ENCODE peak calls at places on chromosomes 13 and 19, in five cellular contexts. One of them, this sample, is unnamed. For H3K4me1, the result is how much of the 10 kb centered on the place peaks cover.

GRCh38 chr19:38653028-38653571 is 5.7 kb downstream of the ACTN4 start:
- DNase-seq in SK-N-SH: no peak
- DNase-seq in tibial nerve: no peak
- DNase-seq in CD8-positive, alpha-beta memory T cell: no peak
- DNase-seq in left lung: no peak
- DNase-seq in this sample: no peak

GRCh38 chr19:29188704-29189375 is 24.1 kb downstream of the UQCRFS1 start:
- DNase-seq in tibial nerve: no peak
- DNase-seq in left lung: no peak
- DNase-seq in SK-N-SH: no peak
- DNase-seq in CD8-positive, alpha-beta memory T cell: no peak
- DNase-seq in this sample: no peak

GRCh38 chr19:32459199-32459865 is 53.8 kb downstream of the DPY19L3 start:
- DNase-seq in CD8-positive, alpha-beta memory T cell: no peak
- DNase-seq in tibial nerve: no peak
- DNase-seq in SK-N-SH: no peak
- DNase-seq in left lung: no peak
- DNase-seq in this sample: no peak

GRCh38 chr19:35018379-35018778 is 11.9 kb upstream of the SCN1B start:
- DNase-seq in tibial nerve: no peak
- DNase-seq in CD8-positive, alpha-beta memory T cell: no peak
- DNase-seq in left lung: no peak
- DNase-seq in SK-N-SH: no peak
- DNase-seq in this sample: no peak

GRCh38 chr19:51746731-51747130 is 4.9 kb downstream of the FPR1 start:
- DNase-seq in CD8-positive, alpha-beta memory T cell: no peak
- DNase-seq in tibial nerve: no peak
- DNase-seq in SK-N-SH: no peak
- DNase-seq in left lung: no peak
- DNase-seq in this sample: no peak

GRCh38 chr19:43675269-43675879 is 5.4 kb upstream of the PLAUR start:
- DNase-seq in SK-N-SH: no peak
- DNase-seq in left lung: peak
- DNase-seq in tibial nerve: no peak
- DNase-seq in CD8-positive, alpha-beta memory T cell: no peak
- DNase-seq in this sample: peak

GRCh38 chr13:112990783-112991182 is 21.8 kb downstream of the MCF2L start:
- DNase-seq in tibial nerve: no peak
- DNase-seq in SK-N-SH: peak
- DNase-seq in left lung: no peak
- DNase-seq in CD8-positive, alpha-beta memory T cell: no peak
- DNase-seq in this sample: no peak

GRCh38 chr13:26758496-26759155 is 2.0 kb downstream of the GPR12 start:
- DNase-seq in CD8-positive, alpha-beta memory T cell: no peak
- DNase-seq in SK-N-SH: no peak
- DNase-seq in left lung: no peak
- DNase-seq in tibial nerve: no peak
- DNase-seq in this sample: no peak

GRCh38 chr13:50353651-50354415 is 338.6 kb downstream of the KCNRG start:
- DNase-seq in left lung: no peak
- DNase-seq in tibial nerve: peak
- DNase-seq in CD8-positive, alpha-beta memory T cell: no peak
- DNase-seq in SK-N-SH: no peak
- DNase-seq in this sample: no peak

GRCh38 chr19:13127051-13127450 is 9.0 kb downstream of the NACC1 start:
- DNase-seq in CD8-positive, alpha-beta memory T cell: no peak
- DNase-seq in tibial nerve: no peak
- DNase-seq in SK-N-SH: no peak
- DNase-seq in left lung: no peak
- DNase-seq in this sample: no peak

GRCh38 chr19:10817291-10818038 is 18.5 kb downstream of the TMED1 start:
- DNase-seq in SK-N-SH: peak
- DNase-seq in CD8-positive, alpha-beta memory T cell: no peak
- DNase-seq in left lung: peak
- DNase-seq in tibial nerve: peak
- DNase-seq in this sample: peak

GRCh38 chr19:49809155-49809986 is 3.7 kb downstream of the FUZ start:
- DNase-seq in left lung: peak
- DNase-seq in SK-N-SH: peak
- DNase-seq in CD8-positive, alpha-beta memory T cell: peak
- DNase-seq in tibial nerve: peak
- DNase-seq in this sample: peak

GRCh38 chr19:13959141-13959961 is 7.0 kb downstream of the DCAF15 start:
- DNase-seq in tibial nerve: no peak
- DNase-seq in left lung: no peak
- DNase-seq in SK-N-SH: no peak
- DNase-seq in CD8-positive, alpha-beta memory T cell: no peak
- DNase-seq in this sample: no peak

GRCh38 chr13:44263920-44264610 is 109.6 kb upstream of the SERP2 start:
- DNase-seq in CD8-positive, alpha-beta memory T cell: no peak
- DNase-seq in left lung: no peak
- DNase-seq in SK-N-SH: no peak
- DNase-seq in tibial nerve: no peak
- DNase-seq in this sample: no peak

GRCh38 chr19:10419200-10419645 is 1.1 kb upstream of the PDE4A start:
- DNase-seq in CD8-positive, alpha-beta memory T cell: peak
- DNase-seq in left lung: no peak
- DNase-seq in SK-N-SH: peak
- DNase-seq in tibial nerve: no peak
- DNase-seq in this sample: no peak

GRCh38 chr13:25300861-25301346 is 521 bp upstream of the NUP58 start:
- DNase-seq in left lung: peak
- DNase-seq in tibial nerve: no peak
- DNase-seq in SK-N-SH: peak
- DNase-seq in CD8-positive, alpha-beta memory T cell: no peak
- DNase-seq in this sample: peak

GRCh38 chr13:110575322-110576069 is 14.0 kb upstream of the RAB20 start:
- DNase-seq in tibial nerve: peak
- DNase-seq in left lung: peak
- DNase-seq in SK-N-SH: peak
- DNase-seq in CD8-positive, alpha-beta memory T cell: no peak
- DNase-seq in this sample: no peak

GRCh38 chr13:26941345-26942174 is 181.0 kb upstream of the GPR12 start:
- DNase-seq in CD8-positive, alpha-beta memory T cell: no peak
- DNase-seq in tibial nerve: no peak
- DNase-seq in left lung: no peak
- DNase-seq in SK-N-SH: no peak
- DNase-seq in this sample: no peak

GRCh38 chr19:49968279-49968922 is 7.4 kb upstream of the SIGLEC11 start:
- DNase-seq in CD8-positive, alpha-beta memory T cell: no peak
- DNase-seq in SK-N-SH: no peak
- DNase-seq in tibial nerve: no peak
- DNase-seq in left lung: no peak
- DNase-seq in this sample: no peak

GRCh38 chr19:10402441-10403038 is 802 bp downstream of the CDC37 start:
- DNase-seq in SK-N-SH: peak
- DNase-seq in tibial nerve: no peak
- DNase-seq in left lung: peak
- DNase-seq in CD8-positive, alpha-beta memory T cell: peak
- DNase-seq in this sample: no peak

GRCh38 chr19:48095637-48096175 is 14.9 kb downstream of the PLA2G4C start:
- DNase-seq in left lung: no peak
- DNase-seq in CD8-positive, alpha-beta memory T cell: no peak
- DNase-seq in SK-N-SH: no peak
- DNase-seq in tibial nerve: no peak
- DNase-seq in this sample: no peak

GRCh38 chr13:32159147-32159869 is 127.7 kb downstream of the FRY start:
- DNase-seq in CD8-positive, alpha-beta memory T cell: no peak
- DNase-seq in SK-N-SH: peak
- DNase-seq in tibial nerve: no peak
- DNase-seq in left lung: no peak
- DNase-seq in this sample: no peak

GRCh38 chr13:41427700-41428099 is 29.6 kb upstream of the RGCC start:
- DNase-seq in tibial nerve: no peak
- DNase-seq in left lung: no peak
- DNase-seq in SK-N-SH: peak
- DNase-seq in CD8-positive, alpha-beta memory T cell: no peak
- DNase-seq in this sample: no peak

GRCh38 chr13:111902726-111903125 is 164.2 kb upstream of the SOX1 start:
- DNase-seq in SK-N-SH: no peak
- DNase-seq in left lung: no peak
- DNase-seq in tibial nerve: no peak
- DNase-seq in CD8-positive, alpha-beta memory T cell: no peak
- DNase-seq in this sample: peak

GRCh38 chr13:86825410-86825809 is 845.8 kb upstream of the SLITRK5 start:
- DNase-seq in SK-N-SH: no peak
- DNase-seq in tibial nerve: no peak
- DNase-seq in CD8-positive, alpha-beta memory T cell: no peak
- DNase-seq in left lung: no peak
- DNase-seq in this sample: no peak

GRCh38 chr19:45177817-45178261 is at the start of gene TRAPPC6A:
- DNase-seq in CD8-positive, alpha-beta memory T cell: no peak
- DNase-seq in SK-N-SH: no peak
- DNase-seq in left lung: no peak
- DNase-seq in tibial nerve: peak
- DNase-seq in this sample: no peak

GRCh38 chr19:51417107-51417806 is at the start of gene SIGLEC10:
- DNase-seq in CD8-positive, alpha-beta memory T cell: no peak
- DNase-seq in tibial nerve: no peak
- DNase-seq in SK-N-SH: no peak
- DNase-seq in left lung: peak
- DNase-seq in this sample: no peak

GRCh38 chr13:105908581-105908980 is 626.9 kb downstream of the EFNB2 start:
- DNase-seq in CD8-positive, alpha-beta memory T cell: no peak
- DNase-seq in tibial nerve: no peak
- DNase-seq in left lung: no peak
- DNase-seq in SK-N-SH: no peak
- DNase-seq in this sample: no peak

GRCh38 chr13:49938921-49939320 is 2.8 kb upstream of the SPRYD7 start:
- DNase-seq in SK-N-SH: no peak
- DNase-seq in left lung: peak
- DNase-seq in tibial nerve: no peak
- DNase-seq in CD8-positive, alpha-beta memory T cell: no peak
- DNase-seq in this sample: no peak

GRCh38 chr13:27704681-27705080 is 83.0 kb downstream of the POLR1D start:
- DNase-seq in tibial nerve: no peak
- DNase-seq in CD8-positive, alpha-beta memory T cell: no peak
- DNase-seq in left lung: no peak
- DNase-seq in SK-N-SH: no peak
- DNase-seq in this sample: no peak

GRCh38 chr13:20831933-20832332 is 58.2 kb upstream of the EEF1AKMT1 start:
- DNase-seq in left lung: no peak
- DNase-seq in CD8-positive, alpha-beta memory T cell: no peak
- DNase-seq in SK-N-SH: no peak
- DNase-seq in tibial nerve: no peak
- DNase-seq in this sample: no peak

GRCh38 chr19:42174188-42174587 is 41.9 kb upstream of the POU2F2 start:
- DNase-seq in SK-N-SH: no peak
- DNase-seq in tibial nerve: no peak
- DNase-seq in CD8-positive, alpha-beta memory T cell: no peak
- DNase-seq in left lung: no peak
- DNase-seq in this sample: no peak
- H3K4me3 ChIP-seq in SK-N-SH: no peak
- H3K4me3 ChIP-seq in tibial nerve: no peak
- H3K4me3 ChIP-seq in CD8-positive, alpha-beta memory T cell: no peak
- H3K4me3 ChIP-seq in left lung: no peak
- H3K4me3 ChIP-seq in this sample: no peak

DNA sequence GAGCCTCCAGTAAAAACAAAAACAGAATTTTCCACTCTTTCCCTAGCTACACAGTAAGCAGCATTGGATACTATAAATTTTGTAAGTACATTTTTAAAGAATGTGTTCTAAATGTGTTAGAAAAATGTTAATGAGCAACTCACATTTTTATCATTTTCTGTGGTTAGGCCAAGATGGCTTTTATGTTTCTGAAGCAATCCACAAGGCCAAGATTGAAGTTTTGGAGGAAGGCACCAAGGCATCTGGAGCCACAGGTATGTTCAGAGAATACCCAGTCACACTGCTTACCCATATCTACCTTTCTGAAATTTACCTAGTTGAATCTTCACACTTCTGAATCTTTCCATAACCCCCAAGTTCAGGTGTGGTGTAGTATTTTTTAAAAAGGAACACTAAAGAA is 21.6 kb downstream of the SERPINE3 start:
- DNase-seq in tibial nerve: no peak
- DNase-seq in left lung: no peak
- DNase-seq in SK-N-SH: no peak
- DNase-seq in CD8-positive, alpha-beta memory T cell: no peak
- DNase-seq in this sample: no peak
- H3K4me1 ChIP-seq in tibial nerve: under half
- H3K4me1 ChIP-seq in left lung: under half
- H3K4me1 ChIP-seq in SK-N-SH: under half
- H3K4me1 ChIP-seq in CD8-positive, alpha-beta memory T cell: under half
- H3K4me1 ChIP-seq in this sample: under half

GRCh38 chr19:16477311-16477710 is 5.5 kb upstream of the EPS15L1 start:
- DNase-seq in SK-N-SH: no peak
- DNase-seq in CD8-positive, alpha-beta memory T cell: no peak
- DNase-seq in tibial nerve: no peak
- DNase-seq in left lung: no peak
- DNase-seq in this sample: no peak

GRCh38 chr19:16476401-16476800 is 4.6 kb upstream of the EPS15L1 start:
- DNase-seq in SK-N-SH: no peak
- DNase-seq in left lung: no peak
- DNase-seq in tibial nerve: no peak
- DNase-seq in CD8-positive, alpha-beta memory T cell: no peak
- DNase-seq in this sample: no peak

GRCh38 chr19:16472992-16473391 is 1.2 kb upstream of the EPS15L1 start:
- DNase-seq in SK-N-SH: no peak
- DNase-seq in left lung: no peak
- DNase-seq in tibial nerve: no peak
- DNase-seq in CD8-positive, alpha-beta memory T cell: no peak
- DNase-seq in this sample: no peak

GRCh38 chr19:16470911-16471811 is 609 bp downstream of the EPS15L1 start:
- DNase-seq in left lung: no peak
- DNase-seq in SK-N-SH: no peak
- DNase-seq in CD8-positive, alpha-beta memory T cell: peak
- DNase-seq in tibial nerve: no peak
- DNase-seq in this sample: no peak

GRCh38 chr19:16473875-16474397 is 2.2 kb upstream of the EPS15L1 start:
- DNase-seq in CD8-positive, alpha-beta memory T cell: no peak
- DNase-seq in SK-N-SH: no peak
- DNase-seq in tibial nerve: no peak
- DNase-seq in left lung: no peak
- DNase-seq in this sample: no peak
- H3K4me3 ChIP-seq in CD8-positive, alpha-beta memory T cell: no peak
- H3K4me3 ChIP-seq in SK-N-SH: no peak
- H3K4me3 ChIP-seq in tibial nerve: no peak
- H3K4me3 ChIP-seq in left lung: no peak
- H3K4me3 ChIP-seq in this sample: no peak

DNA sequence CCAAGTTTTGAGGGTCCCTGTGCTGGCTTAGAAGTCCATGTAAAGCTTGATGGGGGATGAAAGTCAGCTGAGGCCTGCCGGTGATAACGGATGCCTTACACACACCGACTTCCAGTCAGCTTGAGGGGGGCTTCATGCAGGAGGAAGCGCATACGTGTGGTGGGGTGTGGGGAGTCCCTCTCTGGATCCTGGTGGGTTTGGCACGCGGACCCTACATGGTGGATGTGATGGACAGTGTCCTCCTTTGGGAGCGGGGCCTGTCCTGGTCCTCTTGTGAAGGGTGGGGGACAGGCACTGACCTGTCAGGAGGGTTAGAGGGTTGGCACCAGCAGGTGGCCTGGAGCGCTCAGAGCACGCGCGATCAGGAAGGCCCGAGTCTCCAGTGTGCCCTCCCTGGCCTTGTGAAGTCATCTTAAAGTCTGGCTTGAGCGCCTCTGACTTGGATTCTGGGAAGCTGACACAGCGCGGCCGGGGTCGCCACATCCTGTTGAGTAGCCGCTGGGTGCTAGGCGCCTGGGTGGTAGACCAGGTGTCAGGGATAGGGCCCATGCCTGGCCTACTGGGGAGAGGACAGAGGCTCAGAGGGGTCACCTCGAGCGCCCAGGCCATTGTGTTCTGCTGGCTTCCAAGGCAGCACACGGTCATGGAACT is 2.9 kb downstream of the DAZAP1 start:
- DNase-seq in SK-N-SH: no peak
- DNase-seq in tibial nerve: no peak
- DNase-seq in left lung: no peak
- DNase-seq in CD8-positive, alpha-beta memory T cell: no peak
- DNase-seq in this sample: no peak
- H3K4me1 ChIP-seq in SK-N-SH: under half
- H3K4me1 ChIP-seq in tibial nerve: under half
- H3K4me1 ChIP-seq in left lung: half or more
- H3K4me1 ChIP-seq in CD8-positive, alpha-beta memory T cell: half or more
- H3K4me1 ChIP-seq in this sample: half or more

This sample was measured in suprapubic skin.